ENCODE peak calls at places on chromosomes 7 and 10, in six cellular contexts. T is stimulated activated naive CD8-positive, alpha-beta T cell treated with anti-CD3 and anti-CD28 coated beads, Interleukin-15, amount 100 ng/mL, for 72 hours; H is activated T-cell treated with anti-CD3 and anti-CD28 coated beads, Interleukin-2, amount 50 U/mL, for 72 hours; C is stimulated activated effector memory CD8-positive, alpha-beta T cell treated with anti-CD3 and anti-CD28 coated beads, Interleukin-12 subunit alpha, Interleukin-12 subunit beta, amount 100 ng/mL, for 72 hours; W is A549; M is Panc1. K is an unnamed sample.

GRCh38 chr7:130927062-130927461 is 193.1 kb upstream of the KLF14 start:
- ATAC-seq in H (peak), C (peak), W (no peak), T (no peak), M (no peak), K (no peak)

GRCh38 chr10:86222687-86223086 is 143.9 kb downstream of the GRID1 start:
- ATAC-seq in H (no peak), T (no peak), C (no peak), W (no peak), M (no peak), K (no peak)

GRCh38 chr10:77505431-77506334 is 131.9 kb downstream of the KCNMA1 start:
- ATAC-seq in C (peak), W (peak), T (peak), M (peak), H (no peak), K (no peak)

GRCh38 chr10:91300011-91300575 is 79.6 kb downstream of the PCGF5 start:
- ATAC-seq in T (no peak), M (no peak), C (no peak), H (no peak), W (no peak), K (no peak)

GRCh38 chr10:124680675-124681074 is 63.5 kb downstream of the FAM53B start:
- ATAC-seq in W (no peak), H (no peak), T (no peak), M (no peak), C (no peak), K (peak)

GRCh38 chr7:158837790-158838189 is 8.5 kb upstream of the ESYT2 start:
- ATAC-seq in C (no peak), H (no peak), T (no peak), M (no peak), W (no peak), K (no peak)

GRCh38 chr7:149715476-149715875 is 57.9 kb downstream of the ZNF467 start:
- ATAC-seq in W (no peak), M (no peak), H (no peak), T (peak), C (no peak), K (no peak)

GRCh38 chr7:40437936-40438634 is 303.3 kb downstream of the SUGCT start:
- ATAC-seq in M (no peak), W (no peak), C (no peak), T (no peak), H (no peak), K (no peak)

GRCh38 chr10:110206988-110207804 is at the start of gene MXI1:
- ATAC-seq in M (peak), C (peak), H (peak), T (peak), W (peak), K (peak)